ENCODE peak calls at places on chromosomes 6 and 20, in five cellular contexts. Y is mucosa of descending colon, P is heart right ventricle, W is aorta, A is psoas muscle. B is an unnamed sample.

GRCh38 chr20:46363874-46364669 is 42.3 kb downstream of the ELMO2 start:
- DNase-seq in Y (peak; percentile 90), P (peak; percentile 91), W (peak; percentile 97), A (peak; percentile 87), B (peak; percentile 95)

GRCh38 chr6:3415490-3415889 is 41.4 kb downstream of the SLC22A23 start:
- DNase-seq in Y (no peak), P (no peak), W (no peak), A (no peak), B (no peak)

GRCh38 chr6:3753228-3753795 is 1.8 kb upstream of the PXDC1 start:
- DNase-seq in Y (peak; percentile 29), P (no peak), W (no peak), A (no peak), B (no peak)

GRCh38 chr6:116424001-116424400 is 37.2 kb upstream of the CALHM6 start:
- DNase-seq in Y (no peak), P (no peak), W (no peak), A (no peak), B (no peak)

GRCh38 chr6:146543940-146544661 is 468 bp downstream of the RAB32 start:
- DNase-seq in Y (peak; percentile 71), P (peak; percentile 31), W (peak; percentile 81), A (no peak), B (peak; percentile 34)

GRCh38 chr6:10368841-10369240 is 46.0 kb downstream of the TFAP2A start:
- DNase-seq in Y (no peak), P (no peak), W (no peak), A (no peak), B (no peak)

GRCh38 chr6:45930419-45931059 is 85.1 kb downstream of the CLIC5 start:
- DNase-seq in Y (peak; percentile 87), P (peak; percentile 73), W (peak; percentile 83), A (peak; percentile 58), B (peak; percentile 73)

GRCh38 chr6:53320964-53321363 is 27.8 kb downstream of the ELOVL5 start:
- DNase-seq in Y (no peak), P (no peak), W (no peak), A (no peak), B (no peak)

GRCh38 chr20:14234666-14235295 is 102.6 kb downstream of the FLRT3 start:
- DNase-seq in Y (no peak), P (no peak), W (no peak), A (no peak), B (no peak)

DNA sequence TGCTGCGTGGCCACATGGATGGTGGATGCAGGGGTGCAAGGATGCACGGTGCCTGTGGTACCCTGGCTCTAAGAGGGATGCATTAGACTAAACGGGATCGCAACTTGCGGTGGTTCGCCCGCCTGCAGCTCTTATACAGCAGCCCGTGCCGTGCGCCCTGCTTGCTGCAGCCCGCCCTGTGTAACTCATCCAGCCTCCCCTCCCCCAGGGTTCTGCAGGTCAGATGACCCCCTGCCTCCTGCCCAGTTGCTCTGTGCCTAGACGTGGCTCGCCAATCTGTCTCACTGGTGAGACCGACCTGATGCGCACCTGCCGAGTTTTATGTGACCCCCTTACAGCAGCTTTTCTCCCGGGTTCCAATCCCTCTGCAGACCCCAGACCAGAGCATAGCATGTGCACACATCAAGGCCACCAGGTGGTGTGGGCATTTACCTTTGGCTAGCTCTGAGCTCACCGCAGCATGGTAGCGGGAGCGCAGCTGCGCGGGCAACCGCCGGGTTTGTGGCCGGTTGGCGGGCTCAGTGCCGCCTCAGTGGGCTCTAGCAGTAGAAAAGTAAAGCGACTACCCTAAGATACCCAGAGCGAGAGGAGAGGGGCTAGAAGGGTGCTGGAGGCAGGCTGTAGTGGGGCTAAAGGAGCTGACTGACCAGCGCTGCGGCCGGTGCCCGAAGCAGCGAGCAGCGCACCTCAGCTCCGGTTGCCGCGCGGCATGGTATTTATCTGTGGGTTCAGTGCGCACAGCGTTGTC is 693 bp upstream of the GNAS-AS1 start:
- DNase-seq in Y (no peak), P (no peak), W (no peak), A (no peak), B (no peak)
- H3K4me3 ChIP-seq in Y (no peak overlapping the region), P (peak overlapping the region; percentile 53), W (no peak overlapping the region), A (peak overlapping the region; percentile 59), B (peak overlapping the region; percentile 58)

DNA sequence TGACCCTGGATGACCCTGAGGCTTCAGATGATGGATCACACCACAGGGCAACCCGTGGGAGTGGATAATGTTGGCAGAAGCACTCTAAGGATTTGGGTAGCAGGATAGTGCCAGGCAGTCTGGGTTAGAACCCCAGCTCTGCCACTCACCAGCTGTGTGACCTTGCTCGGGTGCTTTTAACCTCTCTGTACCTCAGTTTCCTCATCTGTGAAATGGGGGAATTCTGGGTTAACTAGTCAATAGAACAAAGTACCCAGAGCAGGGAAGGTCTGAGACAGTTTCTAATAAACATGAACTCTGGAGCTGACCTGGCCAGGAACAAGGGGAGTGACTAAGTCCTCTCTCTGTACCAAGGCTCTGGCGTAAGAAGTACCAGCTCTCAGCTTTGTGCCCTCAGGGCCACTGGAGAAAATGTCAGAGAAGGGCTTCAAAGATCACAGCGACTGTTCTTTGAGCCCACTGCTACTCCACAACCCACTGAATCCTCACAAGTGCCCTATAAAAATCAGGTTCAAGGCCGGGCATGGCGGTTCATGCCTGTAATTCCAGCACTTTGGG is 14.7 kb upstream of the NOL4L start:
- DNase-seq in Y (no peak), P (no peak), W (no peak), A (no peak), B (no peak)
- H3K4me3 ChIP-seq in Y (no peak overlapping the region), P (no peak overlapping the region), W (no peak overlapping the region), A (no peak overlapping the region), B (no peak overlapping the region)

GRCh38 chr6:41072836-41073202 is at the start of gene NFYA:
- DNase-seq in Y (peak; percentile 99), P (no peak), W (peak; percentile 100), A (peak; percentile 100), B (no peak)
- H3K4me3 ChIP-seq in Y (peak within 1 kb of the TSS; percentile 91), P (peak within 1 kb of the TSS; percentile 93), W (peak within 1 kb of the TSS; percentile 68), A (peak within 1 kb of the TSS; percentile 90), B (peak within 1 kb of the TSS; percentile 95)

DNA sequence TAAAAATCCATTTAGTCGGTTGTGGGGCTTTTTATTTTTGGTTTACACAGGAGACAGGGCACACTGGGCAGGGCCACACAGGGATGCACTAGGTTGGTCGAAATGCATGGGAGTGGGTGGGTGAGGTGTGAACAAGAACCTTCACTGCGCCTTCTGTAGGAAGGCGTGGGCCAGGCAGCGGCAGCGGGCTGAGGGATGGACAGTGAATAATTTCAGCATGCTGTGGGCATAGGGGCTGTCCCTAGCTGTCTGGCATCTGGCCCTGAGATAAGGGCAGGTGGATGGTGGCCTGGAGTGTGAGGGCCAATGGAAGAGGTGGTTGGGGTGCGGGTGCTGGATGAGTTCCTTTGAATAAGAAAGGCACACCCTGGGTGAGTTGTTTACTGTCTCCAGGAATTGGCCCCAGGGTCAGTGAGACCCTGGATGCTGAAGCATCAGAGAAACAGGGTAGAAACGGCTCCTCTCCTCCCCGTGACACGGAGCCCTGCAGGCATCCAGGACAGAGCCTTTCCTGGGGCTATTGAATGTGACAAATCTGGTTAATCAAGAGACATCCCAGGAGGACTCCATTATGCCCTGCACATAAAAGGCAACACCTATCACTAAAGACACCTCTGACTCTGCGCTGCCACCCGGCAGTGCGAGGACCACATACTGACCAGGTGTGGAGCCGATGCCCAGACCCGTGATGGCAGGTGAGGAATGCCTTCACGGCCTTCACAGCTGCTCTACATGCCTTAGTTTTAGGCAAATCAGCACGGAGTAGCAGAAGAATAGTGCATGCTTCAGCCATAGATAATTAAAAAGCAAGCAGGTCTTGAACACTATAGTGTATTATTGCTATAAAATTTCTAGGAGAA is 123.0 kb upstream of the SNX9 start:
- DNase-seq in Y (no peak), P (no peak), W (no peak), A (no peak), B (no peak)
- H3K4me3 ChIP-seq in Y (no peak overlapping the region), P (no peak overlapping the region), W (no peak overlapping the region), A (no peak overlapping the region), B (no peak overlapping the region)

GRCh38 chr20:33629979-33630378 is 32.1 kb upstream of the C20orf144 start:
- DNase-seq in Y (no peak), P (no peak), W (no peak), A (no peak), B (no peak)
- H3K4me3 ChIP-seq in Y (no peak overlapping the region), P (no peak overlapping the region), W (no peak overlapping the region), A (no peak overlapping the region), B (no peak overlapping the region)

DNA sequence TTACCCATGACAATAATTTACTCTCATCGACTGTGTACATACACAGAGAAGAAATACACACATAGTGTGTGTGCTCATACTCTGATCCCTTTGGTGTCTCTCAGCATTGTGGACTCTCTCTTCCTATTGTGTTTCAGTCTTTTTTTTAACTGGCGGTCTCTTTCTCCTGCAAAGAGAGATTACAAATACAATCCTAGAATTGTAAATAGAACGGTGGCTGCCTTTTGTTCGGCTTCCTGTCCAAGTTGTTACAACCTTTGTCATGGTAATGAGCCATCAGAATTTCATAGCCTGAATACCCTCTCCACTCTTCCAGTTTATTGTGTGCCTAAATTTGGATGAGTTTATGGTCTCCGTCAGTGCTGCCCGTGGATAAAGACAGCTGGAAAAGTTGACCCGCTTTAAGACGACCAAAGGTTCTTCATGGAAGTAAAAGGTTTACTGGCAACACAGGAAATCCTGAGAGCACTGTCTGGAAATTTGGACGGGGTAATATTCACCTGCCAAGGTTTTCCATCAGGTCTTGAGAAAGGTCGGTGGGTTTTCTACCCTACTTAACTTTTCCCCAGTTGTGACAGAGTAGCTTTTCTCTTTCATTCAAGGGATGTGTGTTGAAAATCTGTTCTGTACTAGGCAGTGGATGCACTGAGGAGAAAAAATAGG is 263.8 kb downstream of the CD83 start:
- DNase-seq in Y (no peak), P (no peak), W (no peak), A (no peak), B (no peak)
- H3K4me3 ChIP-seq in Y (no peak overlapping the region), P (no peak overlapping the region), W (no peak overlapping the region), A (no peak overlapping the region), B (no peak overlapping the region)

DNA sequence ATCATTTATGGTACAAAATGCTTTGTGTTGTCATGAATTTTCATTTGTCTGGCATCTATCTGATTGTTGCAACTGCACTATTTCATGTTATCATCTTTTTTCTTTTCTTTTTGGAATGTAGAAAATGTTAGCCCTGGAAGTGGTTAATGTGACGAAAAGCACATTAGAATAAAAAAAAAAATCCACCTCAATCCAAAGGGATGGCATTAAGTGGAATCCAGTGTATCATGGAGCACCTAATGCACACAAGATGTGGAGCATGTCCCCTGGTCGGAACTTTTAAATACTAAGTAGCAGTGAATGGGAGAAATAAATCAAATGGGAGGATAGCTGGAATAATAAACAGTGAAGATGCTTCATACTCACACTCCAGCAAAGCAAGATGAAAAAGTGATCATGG is 173.0 kb upstream of the MCHR2 start:
- DNase-seq in Y (no peak), P (no peak), W (no peak), A (no peak), B (no peak)
- H3K4me3 ChIP-seq in Y (no peak overlapping the region), P (no peak overlapping the region), W (no peak overlapping the region), A (no peak overlapping the region), B (no peak overlapping the region)

GRCh38 chr6:33771342-33772113 is 17.4 kb downstream of the LEMD2 start:
- DNase-seq in Y (peak; percentile 71), P (peak; percentile 50), W (peak; percentile 91), A (peak; percentile 77), B (peak; percentile 61)

GRCh38 chr6:33770116-33770832 is 18.7 kb downstream of the LEMD2 start:
- DNase-seq in Y (no peak), P (no peak), W (no peak), A (no peak), B (no peak)

GRCh38 chr6:33772114-33772830 is 16.7 kb downstream of the LEMD2 start:
- DNase-seq in Y (no peak), P (no peak), W (no peak), A (no peak), B (no peak)

GRCh38 chr6:33769248-33769821 is 19.6 kb downstream of the LEMD2 start:
- DNase-seq in Y (no peak), P (no peak), W (no peak), A (no peak), B (no peak)

GRCh38 chr6:33770833-33771341 is 18.0 kb downstream of the LEMD2 start:
- DNase-seq in Y (no peak), P (no peak), W (no peak), A (peak; percentile 48), B (no peak)
- H3K4me3 ChIP-seq in Y (no peak overlapping the region), P (no peak overlapping the region), W (no peak overlapping the region), A (no peak overlapping the region), B (no peak overlapping the region)

GRCh38 chr6:117829594-117830319 is 77.3 kb upstream of the SLC35F1 start:
- DNase-seq in Y (no peak), P (no peak), W (no peak), A (no peak), B (no peak)
- H3K4me3 ChIP-seq in Y (no peak overlapping the region), P (no peak overlapping the region), W (no peak overlapping the region), A (no peak overlapping the region), B (no peak overlapping the region)

B was measured in dorsolateral prefrontal cortex.